ENCODE peak calls at places on chromosomes 13 and 19, in nine cellular contexts. O is hypothalamus; H is GM23248; S is T-helper 17 cell; Z is T-helper 2 cell; G is Calu3; J is activated CD4-positive, alpha-beta T cell treated with anti-CD3 and anti-CD28 coated beads, Interleukin-2, amount 10 ng/mL, durations not matched to agents 7 days and 5 days; L is activated gamma-delta T cell treated with anti-CD3 and anti-CD28 coated beads, Interleukin-2, amount 50 U/mL, for 16 hours; D is stomach. M is an unnamed sample.

GRCh38 chr19:13215572-13216380 is 65.6 kb downstream of the IER2 start:
- DNase-seq in O (no peak), G (peak), S (no peak), Z (peak), J (peak), D (no peak), H (peak), L (no peak), M (peak)

GRCh38 chr19:57103573-57104277 is 16.1 kb upstream of the USP29 start:
- DNase-seq in J (peak), O (peak), D (peak), H (peak), G (no peak), S (peak), Z (peak), L (peak), M (peak)

GRCh38 chr19:14363203-14364097 is 17.8 kb upstream of the ADGRE5 start:
- DNase-seq in G (peak), D (peak), L (no peak), Z (peak), O (no peak), S (peak), J (peak), H (peak), M (peak)

GRCh38 chr19:47253467-47253881 is 2.9 kb upstream of the CCDC9 start:
- DNase-seq in S (no peak), H (peak), L (no peak), G (peak), D (no peak), O (no peak), J (no peak), Z (no peak), M (no peak)

GRCh38 chr13:106063591-106064308 is 471.7 kb downstream of the EFNB2 start:
- DNase-seq in S (no peak), G (no peak), L (no peak), D (no peak), O (no peak), Z (no peak), J (no peak), H (peak), M (no peak)

GRCh38 chr19:6868341-6868740 is 19.0 kb upstream of the ADGRE1 start:
- DNase-seq in H (no peak), O (peak), G (no peak), L (no peak), Z (no peak), J (no peak), D (no peak), S (no peak), M (no peak)

GRCh38 chr19:12733907-12734214 is 623 bp downstream of the TRIR start:
- DNase-seq in H (no peak), O (no peak), D (no peak), G (no peak), S (no peak), L (no peak), Z (no peak), J (no peak), M (no peak)

GRCh38 chr13:51921790-51922740 is 60.3 kb downstream of the CCDC70 start:
- DNase-seq in G (no peak), O (no peak), J (no peak), Z (peak), S (no peak), H (no peak), L (no peak), D (no peak), M (no peak)

GRCh38 chr19:49157445-49158224 is at the start of gene TRPM4:
- DNase-seq in S (no peak), L (no peak), G (peak), Z (peak), J (peak), O (peak), H (peak), D (peak), M (peak)

GRCh38 chr13:47901451-47901850 is 99.6 kb downstream of the SUCLA2 start:
- DNase-seq in S (no peak), Z (no peak), L (no peak), J (no peak), H (peak), G (no peak), D (no peak), O (no peak), M (no peak)

GRCh38 chr13:110197041-110197440 is 109.9 kb downstream of the COL4A1 start:
- DNase-seq in O (no peak), L (no peak), D (no peak), Z (no peak), J (no peak), S (no peak), G (no peak), H (no peak), M (no peak)

GRCh38 chr19:47446534-47447469 is 24.9 kb downstream of the SLC8A2 start:
- DNase-seq in J (peak), H (peak), L (no peak), Z (no peak), S (no peak), O (no peak), D (peak), G (no peak), M (peak)

GRCh38 chr19:7550987-7551761 is 15.7 kb downstream of the PNPLA6 start:
- DNase-seq in D (peak), L (no peak), Z (peak), H (peak), S (no peak), J (peak), O (peak), G (no peak), M (peak)

GRCh38 chr13:30818323-30818960 is 83.1 kb downstream of the ALOX5AP start:
- DNase-seq in Z (no peak), H (peak), D (no peak), J (no peak), S (no peak), O (no peak), L (no peak), G (no peak), M (no peak)

GRCh38 chr13:64007334-64007733 is 2591.7 kb upstream of the PCDH20 start:
- DNase-seq in O (no peak), Z (no peak), G (no peak), S (no peak), D (no peak), J (no peak), H (no peak), L (no peak), M (no peak)

GRCh38 chr13:58202099-58202498 is 570.6 kb downstream of the PCDH17 start:
- DNase-seq in S (no peak), J (no peak), L (no peak), H (no peak), Z (no peak), G (no peak), D (no peak), O (no peak), M (no peak)

GRCh38 chr19:54451997-54452396 is 3.0 kb downstream of the LENG8 start:
- DNase-seq in Z (no peak), L (no peak), O (no peak), S (no peak), J (no peak), D (no peak), G (no peak), H (no peak), M (no peak)

GRCh38 chr13:85985791-85986190 is 186.6 kb upstream of the SLITRK6 start:
- DNase-seq in O (no peak), D (no peak), S (no peak), G (no peak), L (no peak), Z (no peak), J (no peak), H (no peak), M (no peak)

GRCh38 chr13:39148513-39148961 is 110.3 kb downstream of the NHLRC3 start:
- DNase-seq in Z (peak), L (no peak), J (no peak), S (no peak), G (no peak), O (no peak), H (peak), D (no peak), M (no peak)

GRCh38 chr13:33218020-33218419 is 67.5 kb downstream of the STARD13 start:
- DNase-seq in Z (no peak), D (no peak), L (no peak), O (no peak), J (no peak), H (peak), G (peak), S (no peak), M (no peak)

GRCh38 chr13:52787212-52787611 is 47.6 kb upstream of the CNMD start:
- DNase-seq in D (no peak), Z (no peak), L (no peak), O (no peak), J (no peak), S (no peak), G (no peak), H (no peak), M (no peak)

GRCh38 chr13:50779443-50780200 is 63.9 kb downstream of the DLEU7 start:
- DNase-seq in L (no peak), H (no peak), J (no peak), O (no peak), S (no peak), Z (no peak), G (no peak), D (no peak), M (no peak)

GRCh38 chr19:45306522-45307027 is 16.1 kb downstream of the CKM start:
- DNase-seq in L (no peak), Z (no peak), J (no peak), G (no peak), H (no peak), D (no peak), O (no peak), S (no peak), M (no peak)

GRCh38 chr19:38809592-38810252 is 3.0 kb downstream of the LGALS4 start:
- DNase-seq in O (no peak), J (no peak), D (no peak), G (no peak), Z (no peak), L (no peak), H (no peak), S (no peak), M (no peak)

GRCh38 chr13:73390100-73390499 is 331.3 kb downstream of the KLF5 start:
- DNase-seq in L (no peak), G (no peak), O (no peak), H (no peak), S (no peak), J (no peak), Z (no peak), D (no peak), M (no peak)

GRCh38 chr19:47593860-47594259 is 15.1 kb upstream of the BICRA start:
- DNase-seq in S (no peak), G (no peak), J (no peak), O (no peak), H (no peak), D (no peak), Z (no peak), L (no peak), M (no peak)

GRCh38 chr19:30011051-30011578 is 69.1 kb downstream of the URI1 start:
- DNase-seq in O (no peak), H (no peak), D (no peak), Z (no peak), G (no peak), J (no peak), L (no peak), S (no peak), M (no peak)

GRCh38 chr19:13681509-13681908 is 82.8 kb upstream of the MRI1 start:
- DNase-seq in S (no peak), O (no peak), L (no peak), H (peak), D (no peak), G (peak), Z (no peak), J (no peak), M (no peak)

GRCh38 chr19:34276614-34277013 is 22.3 kb downstream of the GARRE1 start:
- DNase-seq in H (no peak), Z (no peak), D (no peak), G (no peak), O (peak), J (no peak), S (no peak), L (no peak), M (no peak)

GRCh38 chr13:110714798-110715394 is 1.4 kb downstream of the ING1 start:
- DNase-seq in O (peak), Z (no peak), J (peak), L (no peak), H (peak), S (peak), D (peak), G (no peak), M (peak)

GRCh38 chr13:20475927-20476691 is 49.5 kb downstream of the CRYL1 start:
- DNase-seq in H (no peak), J (peak), S (peak), L (peak), G (no peak), Z (peak), O (no peak), D (peak), M (peak)

GRCh38 chr13:30895773-30896172 is 10.3 kb upstream of the MEDAG start:
- DNase-seq in D (no peak), Z (no peak), G (no peak), O (no peak), S (no peak), H (peak), J (no peak), L (no peak), M (no peak)

GRCh38 chr19:1062387-1063029 is 4.5 kb upstream of the ARHGAP45 start:
- DNase-seq in G (no peak), H (no peak), D (no peak), S (no peak), Z (no peak), L (no peak), J (no peak), O (no peak), M (peak)

GRCh38 chr19:45780448-45781281 is 1.6 kb downstream of the DMPK start:
- DNase-seq in G (no peak), S (no peak), L (no peak), J (no peak), O (no peak), D (no peak), H (no peak), Z (no peak), M (no peak)